ENCODE peak calls at places on chromosomes 1 and 21, in seven cellular contexts. One of them, this sample, is unnamed.
A peak's percentile ranks its signal among the peaks of the same experiment; 100 is the strongest.

GRCh38 chr1:41917835-41918449 is 780 bp downstream of the HIVEP3 start:
- DNase-seq in upper lobe of right lung: peak; percentile 76
- DNase-seq in aorta: no peak
- DNase-seq in HCT116: no peak
- DNase-seq in MM.1S: peak; percentile 41
- DNase-seq in lower lobe of right lung: peak; percentile 65
- DNase-seq in CD8-positive, alpha-beta T cell: peak; percentile 74
- DNase-seq in this sample: peak; percentile 57

GRCh38 chr1:92795166-92795565 is 10.3 kb upstream of the EVI5 start:
- DNase-seq in lower lobe of right lung: no peak
- DNase-seq in HCT116: no peak
- DNase-seq in MM.1S: no peak
- DNase-seq in upper lobe of right lung: no peak
- DNase-seq in CD8-positive, alpha-beta T cell: no peak
- DNase-seq in aorta: no peak
- DNase-seq in this sample: no peak

GRCh38 chr1:169874229-169874628 is 19.5 kb downstream of the SCYL3 start:
- DNase-seq in upper lobe of right lung: no peak
- DNase-seq in lower lobe of right lung: no peak
- DNase-seq in aorta: no peak
- DNase-seq in CD8-positive, alpha-beta T cell: no peak
- DNase-seq in HCT116: no peak
- DNase-seq in MM.1S: no peak
- DNase-seq in this sample: no peak

GRCh38 chr1:64864018-64864945 is 102.1 kb downstream of the JAK1 start:
- DNase-seq in HCT116: peak; percentile 33
- DNase-seq in CD8-positive, alpha-beta T cell: peak; percentile 70
- DNase-seq in MM.1S: peak; percentile 95
- DNase-seq in lower lobe of right lung: peak; percentile 81
- DNase-seq in upper lobe of right lung: peak; percentile 82
- DNase-seq in aorta: peak; percentile 81
- DNase-seq in this sample: peak; percentile 67

GRCh38 chr1:46248122-46248920 is 758 bp downstream of the RAD54L start:
- DNase-seq in MM.1S: peak; percentile 66
- DNase-seq in HCT116: peak; percentile 48
- DNase-seq in lower lobe of right lung: peak; percentile 52
- DNase-seq in CD8-positive, alpha-beta T cell: no peak
- DNase-seq in aorta: no peak
- DNase-seq in upper lobe of right lung: no peak
- DNase-seq in this sample: no peak

GRCh38 chr1:85200870-85201339 is at the start of gene SYDE2:
- DNase-seq in CD8-positive, alpha-beta T cell: peak; percentile 88
- DNase-seq in HCT116: no peak
- DNase-seq in lower lobe of right lung: peak; percentile 85
- DNase-seq in upper lobe of right lung: peak; percentile 92
- DNase-seq in aorta: peak; percentile 81
- DNase-seq in MM.1S: peak; percentile 85
- DNase-seq in this sample: peak; percentile 91

GRCh38 chr21:36910581-36911307 is 55.7 kb downstream of the HLCS start:
- DNase-seq in HCT116: no peak
- DNase-seq in CD8-positive, alpha-beta T cell: no peak
- DNase-seq in upper lobe of right lung: no peak
- DNase-seq in MM.1S: no peak
- DNase-seq in aorta: no peak
- DNase-seq in lower lobe of right lung: no peak
- DNase-seq in this sample: no peak

GRCh38 chr1:202811296-202812175 is 782 bp downstream of the PCAT6 start:
- DNase-seq in lower lobe of right lung: no peak
- DNase-seq in aorta: peak; percentile 52
- DNase-seq in upper lobe of right lung: no peak
- DNase-seq in HCT116: no peak
- DNase-seq in MM.1S: no peak
- DNase-seq in CD8-positive, alpha-beta T cell: no peak
- DNase-seq in this sample: peak; percentile 33

GRCh38 chr21:28943631-28944030 is 49.0 kb downstream of the LTN1 start:
- DNase-seq in upper lobe of right lung: no peak
- DNase-seq in HCT116: no peak
- DNase-seq in CD8-positive, alpha-beta T cell: no peak
- DNase-seq in MM.1S: no peak
- DNase-seq in aorta: no peak
- DNase-seq in lower lobe of right lung: no peak
- DNase-seq in this sample: no peak

GRCh38 chr1:86825294-86825693 is 88.6 kb downstream of the SELENOF start:
- DNase-seq in lower lobe of right lung: no peak
- DNase-seq in HCT116: no peak
- DNase-seq in aorta: no peak
- DNase-seq in CD8-positive, alpha-beta T cell: no peak
- DNase-seq in MM.1S: no peak
- DNase-seq in upper lobe of right lung: no peak
- DNase-seq in this sample: no peak

GRCh38 chr1:50977575-50978143 is 7.6 kb downstream of the CDKN2C start:
- DNase-seq in HCT116: no peak
- DNase-seq in lower lobe of right lung: peak; percentile 76
- DNase-seq in CD8-positive, alpha-beta T cell: peak; percentile 53
- DNase-seq in upper lobe of right lung: peak; percentile 77
- DNase-seq in MM.1S: peak; percentile 30
- DNase-seq in aorta: peak; percentile 78
- DNase-seq in this sample: no peak

GRCh38 chr1:75954594-75954993 is 22.4 kb upstream of the ASB17 start:
- DNase-seq in HCT116: no peak
- DNase-seq in upper lobe of right lung: no peak
- DNase-seq in aorta: no peak
- DNase-seq in MM.1S: no peak
- DNase-seq in CD8-positive, alpha-beta T cell: no peak
- DNase-seq in lower lobe of right lung: no peak
- DNase-seq in this sample: no peak

GRCh38 chr1:243549108-243549507 is 293.3 kb downstream of the SDCCAG8 start:
- DNase-seq in upper lobe of right lung: no peak
- DNase-seq in CD8-positive, alpha-beta T cell: no peak
- DNase-seq in MM.1S: no peak
- DNase-seq in aorta: no peak
- DNase-seq in lower lobe of right lung: no peak
- DNase-seq in HCT116: no peak
- DNase-seq in this sample: no peak

GRCh38 chr1:155166373-155167165 is 6.5 kb downstream of the KRTCAP2 start:
- DNase-seq in CD8-positive, alpha-beta T cell: no peak
- DNase-seq in lower lobe of right lung: no peak
- DNase-seq in upper lobe of right lung: peak; percentile 70
- DNase-seq in aorta: no peak
- DNase-seq in HCT116: no peak
- DNase-seq in MM.1S: no peak
- DNase-seq in this sample: no peak

GRCh38 chr1:168119750-168120149 is 17.0 kb downstream of the GPR161 start:
- DNase-seq in lower lobe of right lung: no peak
- DNase-seq in CD8-positive, alpha-beta T cell: no peak
- DNase-seq in MM.1S: no peak
- DNase-seq in aorta: no peak
- DNase-seq in upper lobe of right lung: no peak
- DNase-seq in HCT116: no peak
- DNase-seq in this sample: no peak

GRCh38 chr1:54763814-54764131 is 550 bp downstream of the PARS2 start:
- DNase-seq in MM.1S: peak; percentile 7
- DNase-seq in HCT116: no peak
- DNase-seq in CD8-positive, alpha-beta T cell: no peak
- DNase-seq in upper lobe of right lung: no peak
- DNase-seq in lower lobe of right lung: no peak
- DNase-seq in aorta: no peak
- DNase-seq in this sample: no peak

GRCh38 chr1:12615916-12616708 is 1.9 kb downstream of the DHRS3 start:
- DNase-seq in CD8-positive, alpha-beta T cell: peak; percentile 54
- DNase-seq in aorta: peak; percentile 88
- DNase-seq in MM.1S: no peak
- DNase-seq in lower lobe of right lung: peak; percentile 74
- DNase-seq in upper lobe of right lung: peak; percentile 85
- DNase-seq in HCT116: no peak
- DNase-seq in this sample: no peak

GRCh38 chr1:226637147-226637935 is 88.8 kb downstream of the STUM start:
- DNase-seq in aorta: peak; percentile 55
- DNase-seq in MM.1S: no peak
- DNase-seq in HCT116: no peak
- DNase-seq in upper lobe of right lung: peak; percentile 54
- DNase-seq in lower lobe of right lung: no peak
- DNase-seq in CD8-positive, alpha-beta T cell: peak; percentile 49
- DNase-seq in this sample: no peak

GRCh38 chr1:87058343-87058649 is 143.9 kb downstream of the HS2ST1 start:
- DNase-seq in aorta: no peak
- DNase-seq in CD8-positive, alpha-beta T cell: no peak
- DNase-seq in lower lobe of right lung: no peak
- DNase-seq in HCT116: no peak
- DNase-seq in upper lobe of right lung: no peak
- DNase-seq in MM.1S: no peak
- DNase-seq in this sample: no peak

GRCh38 chr1:158149175-158149574 is 31.5 kb upstream of the CD1D start:
- DNase-seq in HCT116: no peak
- DNase-seq in lower lobe of right lung: no peak
- DNase-seq in upper lobe of right lung: no peak
- DNase-seq in aorta: no peak
- DNase-seq in MM.1S: no peak
- DNase-seq in CD8-positive, alpha-beta T cell: no peak
- DNase-seq in this sample: no peak

GRCh38 chr1:72623299-72623708 is 341.0 kb upstream of the NEGR1 start:
- DNase-seq in CD8-positive, alpha-beta T cell: no peak
- DNase-seq in HCT116: no peak
- DNase-seq in lower lobe of right lung: no peak
- DNase-seq in upper lobe of right lung: no peak
- DNase-seq in aorta: no peak
- DNase-seq in MM.1S: peak; percentile 64
- DNase-seq in this sample: no peak

GRCh38 chr1:116218922-116219321 is 107.7 kb downstream of the MAB21L3 start:
- DNase-seq in HCT116: no peak
- DNase-seq in CD8-positive, alpha-beta T cell: no peak
- DNase-seq in upper lobe of right lung: no peak
- DNase-seq in aorta: no peak
- DNase-seq in MM.1S: no peak
- DNase-seq in lower lobe of right lung: no peak
- DNase-seq in this sample: no peak

GRCh38 chr1:110370827-110371226 is 20.0 kb downstream of the SLC16A4 start:
- DNase-seq in aorta: no peak
- DNase-seq in upper lobe of right lung: no peak
- DNase-seq in lower lobe of right lung: no peak
- DNase-seq in HCT116: no peak
- DNase-seq in CD8-positive, alpha-beta T cell: no peak
- DNase-seq in MM.1S: no peak
- DNase-seq in this sample: no peak

GRCh38 chr1:6859415-6860343 is 74.4 kb downstream of the CAMTA1 start:
- DNase-seq in upper lobe of right lung: no peak
- DNase-seq in MM.1S: no peak
- DNase-seq in aorta: no peak
- DNase-seq in lower lobe of right lung: no peak
- DNase-seq in CD8-positive, alpha-beta T cell: no peak
- DNase-seq in HCT116: peak; percentile 73
- DNase-seq in this sample: no peak

GRCh38 chr1:171563675-171564074 is 58.4 kb upstream of the MYOCOS start:
- DNase-seq in aorta: no peak
- DNase-seq in HCT116: no peak
- DNase-seq in upper lobe of right lung: no peak
- DNase-seq in CD8-positive, alpha-beta T cell: no peak
- DNase-seq in MM.1S: no peak
- DNase-seq in lower lobe of right lung: no peak
- DNase-seq in this sample: no peak

GRCh38 chr1:109149874-109150601 is 36.1 kb downstream of the ELAPOR1 start:
- DNase-seq in CD8-positive, alpha-beta T cell: no peak
- DNase-seq in MM.1S: no peak
- DNase-seq in lower lobe of right lung: no peak
- DNase-seq in upper lobe of right lung: no peak
- DNase-seq in aorta: no peak
- DNase-seq in HCT116: no peak
- DNase-seq in this sample: no peak

DNA sequence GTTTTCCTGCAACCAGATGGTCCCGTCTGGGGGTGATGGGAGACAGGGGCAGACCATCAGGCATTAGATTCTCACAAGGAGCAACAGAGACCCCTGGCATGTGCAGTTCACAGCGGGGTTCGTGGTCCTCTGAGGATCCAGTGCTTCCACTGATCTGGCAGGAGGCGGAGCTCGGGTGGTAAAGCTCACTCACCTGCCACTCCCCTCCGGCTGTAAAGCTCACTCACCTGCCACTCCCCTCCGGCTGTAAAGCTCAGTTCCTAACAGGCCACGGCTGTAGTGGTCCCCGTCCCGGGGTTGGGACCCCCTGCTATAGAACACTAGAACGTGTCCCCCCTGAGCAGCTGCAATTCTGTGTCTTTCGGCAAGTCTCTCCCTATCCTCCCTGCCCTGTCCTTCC is 4.6 kb downstream of the KRTAP10-12 start:
- DNase-seq in upper lobe of right lung: no peak
- DNase-seq in CD8-positive, alpha-beta T cell: peak; percentile 39
- DNase-seq in MM.1S: no peak
- DNase-seq in HCT116: no peak
- DNase-seq in aorta: no peak
- DNase-seq in lower lobe of right lung: no peak
- DNase-seq in this sample: no peak
- H3K27me3 ChIP-seq in upper lobe of right lung: peaks cover 64% of the 10 kb centered on the region
- H3K27me3 ChIP-seq in CD8-positive, alpha-beta T cell: peaks cover 27% of the 10 kb centered on the region
- H3K27me3 ChIP-seq in MM.1S: peaks cover 90% of the 10 kb centered on the region
- H3K27me3 ChIP-seq in HCT116: peaks cover 10% of the 10 kb centered on the region
- H3K27me3 ChIP-seq in aorta: no peaks in the 10 kb centered on the region
- H3K27me3 ChIP-seq in lower lobe of right lung: peaks cover 74% of the 10 kb centered on the region
- H3K27me3 ChIP-seq in this sample: no peaks in the 10 kb centered on the region

GRCh38 chr21:45167796-45168222 is 93.4 kb downstream of the ADARB1 start:
- DNase-seq in aorta: no peak
- DNase-seq in CD8-positive, alpha-beta T cell: no peak
- DNase-seq in MM.1S: no peak
- DNase-seq in upper lobe of right lung: no peak
- DNase-seq in HCT116: no peak
- DNase-seq in lower lobe of right lung: no peak
- DNase-seq in this sample: no peak
- H3K36me3 ChIP-seq in aorta: peaks cover 3% of the 10 kb centered on the region
- H3K36me3 ChIP-seq in CD8-positive, alpha-beta T cell: no peaks in the 10 kb centered on the region
- H3K36me3 ChIP-seq in MM.1S: no peaks in the 10 kb centered on the region
- H3K36me3 ChIP-seq in upper lobe of right lung: no peaks in the 10 kb centered on the region
- H3K36me3 ChIP-seq in HCT116: no peaks in the 10 kb centered on the region
- H3K36me3 ChIP-seq in lower lobe of right lung: peaks cover 12% of the 10 kb centered on the region
- H3K36me3 ChIP-seq in this sample: no peaks in the 10 kb centered on the region

GRCh38 chr1:232376632-232377493 is 253.1 kb downstream of the SIPA1L2 start:
- DNase-seq in aorta: no peak
- DNase-seq in upper lobe of right lung: no peak
- DNase-seq in lower lobe of right lung: no peak
- DNase-seq in MM.1S: no peak
- DNase-seq in HCT116: no peak
- DNase-seq in CD8-positive, alpha-beta T cell: no peak
- DNase-seq in this sample: no peak
- H3K27ac ChIP-seq in aorta: no peak overlapping the region
- H3K27ac ChIP-seq in upper lobe of right lung: no peak overlapping the region
- H3K27ac ChIP-seq in lower lobe of right lung: no peak overlapping the region
- H3K27ac ChIP-seq in MM.1S: no peak overlapping the region
- H3K27ac ChIP-seq in HCT116: no peak overlapping the region
- H3K27ac ChIP-seq in CD8-positive, alpha-beta T cell: no peak overlapping the region
- H3K27ac ChIP-seq in this sample: no peak overlapping the region

DNA sequence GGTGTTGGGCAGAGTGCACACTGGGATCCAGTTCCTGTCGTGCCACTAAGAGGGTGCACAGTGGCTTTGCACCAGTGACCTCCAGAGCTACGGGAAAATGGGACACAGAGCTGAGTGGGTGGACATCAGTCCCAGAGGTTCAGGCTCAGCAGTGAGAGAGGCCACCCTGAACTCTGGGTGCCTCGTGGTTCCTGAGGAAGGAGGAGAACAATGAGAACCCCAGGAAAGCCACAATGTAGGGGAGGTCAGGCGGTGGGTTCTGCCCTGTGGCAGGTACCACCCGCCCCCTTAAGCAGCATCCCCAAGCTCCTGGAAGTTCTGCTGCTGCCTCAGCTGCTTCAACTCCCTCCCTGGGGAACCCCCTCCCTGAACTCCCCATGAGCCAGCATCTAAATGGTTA is 112.2 kb downstream of the GRIK3 start:
- DNase-seq in upper lobe of right lung: no peak
- DNase-seq in CD8-positive, alpha-beta T cell: no peak
- DNase-seq in lower lobe of right lung: no peak
- DNase-seq in MM.1S: no peak
- DNase-seq in aorta: no peak
- DNase-seq in HCT116: no peak
- DNase-seq in this sample: no peak
- H3K27me3 ChIP-seq in upper lobe of right lung: peaks cover 6% of the 10 kb centered on the region
- H3K27me3 ChIP-seq in CD8-positive, alpha-beta T cell: peaks cover 7% of the 10 kb centered on the region
- H3K27me3 ChIP-seq in lower lobe of right lung: peaks cover 5% of the 10 kb centered on the region
- H3K27me3 ChIP-seq in MM.1S: peaks cover 34% of the 10 kb centered on the region
- H3K27me3 ChIP-seq in aorta: no peaks in the 10 kb centered on the region
- H3K27me3 ChIP-seq in HCT116: peaks cover 17% of the 10 kb centered on the region
- H3K27me3 ChIP-seq in this sample: no peaks in the 10 kb centered on the region